ENCODE peak calls at places on chromosome 4, in five cellular contexts. Y is heart right ventricle, V is PC-9, I is lower lobe of right lung, D is GM12878. N is an unnamed sample. For H3K9me3 and H3K36me3, the result is how much of the 10 kb centered on the place peaks cover.

GRCh38 chr4:10013722-10014121 is 7.6 kb downstream of the SLC2A9 start:
- DNase-seq in Y (peak), V (peak), I (peak), D (no peak), N (peak)

GRCh38 chr4:7486101-7486500 is 51.4 kb upstream of the PSAPL1 start:
- DNase-seq in Y (no peak), V (no peak), I (no peak), D (no peak), N (no peak)

GRCh38 chr4:183438458-183439113 is 5.8 kb upstream of the CDKN2AIP start:
- DNase-seq in Y (no peak), V (peak), I (no peak), D (no peak), N (peak)

GRCh38 chr4:14168919-14169318 is 541.4 kb upstream of the BOD1L1 start:
- DNase-seq in Y (no peak), V (peak), I (no peak), D (peak), N (peak)

GRCh38 chr4:57270350-57270749 is 160.2 kb upstream of the IGFBP7 start:
- DNase-seq in Y (peak), V (no peak), I (no peak), D (no peak), N (no peak)

GRCh38 chr4:37561803-37562207 is 124.4 kb downstream of the RELL1 start:
- DNase-seq in Y (no peak), V (peak), I (no peak), D (peak), N (no peak)

GRCh38 chr4:3317011-3317655 is 24.3 kb downstream of the RGS12 start:
- DNase-seq in Y (no peak), V (no peak), I (no peak), D (no peak), N (peak)

GRCh38 chr4:24175707-24176106 is 285.9 kb upstream of the PPARGC1A start:
- DNase-seq in Y (no peak), V (no peak), I (no peak), D (no peak), N (no peak)

GRCh38 chr4:35520059-35520458 is 724.3 kb downstream of the ARAP2 start:
- DNase-seq in Y (no peak), V (peak), I (no peak), D (no peak), N (no peak)

GRCh38 chr4:122803788-122804208 is 22.8 kb upstream of the FGF2 start:
- DNase-seq in Y (peak), V (no peak), I (no peak), D (no peak), N (no peak)

GRCh38 chr4:139587452-139587851 is 31.4 kb upstream of the SETD7 start:
- DNase-seq in Y (no peak), V (no peak), I (no peak), D (no peak), N (no peak)

GRCh38 chr4:169416461-169416860 is 145.7 kb upstream of the SH3RF1 start:
- DNase-seq in Y (no peak), V (no peak), I (no peak), D (no peak), N (no peak)

GRCh38 chr4:131509521-131509920 is 1639.6 kb upstream of the PCDH10 start:
- DNase-seq in Y (no peak), V (no peak), I (no peak), D (no peak), N (no peak)

GRCh38 chr4:57318694-57319093 is 208.5 kb upstream of the IGFBP7 start:
- DNase-seq in Y (no peak), V (no peak), I (no peak), D (no peak), N (no peak)

GRCh38 chr4:137703225-137703624 is 170.9 kb upstream of the PCDH18 start:
- DNase-seq in Y (no peak), V (no peak), I (no peak), D (no peak), N (no peak)

GRCh38 chr4:18033111-18034085 is 11.8 kb upstream of the LCORL start:
- DNase-seq in Y (no peak), V (no peak), I (no peak), D (no peak), N (no peak)

GRCh38 chr4:161841759-161842158 is 322.0 kb downstream of the FSTL5 start:
- DNase-seq in Y (no peak), V (no peak), I (no peak), D (no peak), N (no peak)

GRCh38 chr4:123284166-123284565 is 112.4 kb upstream of the SPRY1 start:
- DNase-seq in Y (no peak), V (no peak), I (no peak), D (no peak), N (no peak)

GRCh38 chr4:175373031-175373430 is 439.0 kb downstream of the GPM6A start:
- DNase-seq in Y (no peak), V (no peak), I (no peak), D (no peak), N (no peak)

GRCh38 chr4:67879486-67879885 is 4.3 kb downstream of the TMPRSS11D start:
- DNase-seq in Y (no peak), V (no peak), I (no peak), D (no peak), N (no peak)

GRCh38 chr4:15244354-15244753 is 183.5 kb upstream of the C1QTNF7 start:
- DNase-seq in Y (no peak), V (peak), I (no peak), D (no peak), N (no peak)

GRCh38 chr4:88109123-88109864 is 49.1 kb downstream of the ABCG2 start:
- DNase-seq in Y (no peak), V (no peak), I (no peak), D (no peak), N (no peak)

GRCh38 chr4:183211533-183211932 is 108.5 kb downstream of the CLDN22 start:
- DNase-seq in Y (no peak), V (no peak), I (no peak), D (no peak), N (no peak)

GRCh38 chr4:37243061-37243460 is 1.5 kb upstream of the NWD2 start:
- DNase-seq in Y (no peak), V (no peak), I (no peak), D (no peak), N (no peak)

GRCh38 chr4:134708616-134709015 is 507.0 kb upstream of the PABPC4L start:
- DNase-seq in Y (no peak), V (no peak), I (no peak), D (no peak), N (no peak)

GRCh38 chr4:77538574-77539157 is 67.0 kb upstream of the CXCL13 start:
- DNase-seq in Y (no peak), V (peak), I (no peak), D (no peak), N (peak)

GRCh38 chr4:78937837-78938236 is 1.4 kb downstream of the PAQR3 start:
- DNase-seq in Y (no peak), V (no peak), I (no peak), D (no peak), N (no peak)

GRCh38 chr4:28709821-28710330 is 1849.2 kb downstream of the STIM2 start:
- DNase-seq in Y (no peak), V (no peak), I (no peak), D (no peak), N (no peak)
- H3K9me3 ChIP-seq in Y (under half), V (under half), I (under half), D (under half), N (under half)

GRCh38 chr4:114488301-114488982 is 110.2 kb upstream of the UGT8 start:
- DNase-seq in Y (no peak), V (no peak), I (no peak), D (no peak), N (no peak)

GRCh38 chr4:114495471-114495928 is 103.1 kb upstream of the UGT8 start:
- DNase-seq in Y (no peak), V (no peak), I (no peak), D (no peak), N (no peak)

GRCh38 chr4:114497116-114497515 is 101.5 kb upstream of the UGT8 start:
- DNase-seq in Y (no peak), V (no peak), I (no peak), D (no peak), N (no peak)

DNA sequence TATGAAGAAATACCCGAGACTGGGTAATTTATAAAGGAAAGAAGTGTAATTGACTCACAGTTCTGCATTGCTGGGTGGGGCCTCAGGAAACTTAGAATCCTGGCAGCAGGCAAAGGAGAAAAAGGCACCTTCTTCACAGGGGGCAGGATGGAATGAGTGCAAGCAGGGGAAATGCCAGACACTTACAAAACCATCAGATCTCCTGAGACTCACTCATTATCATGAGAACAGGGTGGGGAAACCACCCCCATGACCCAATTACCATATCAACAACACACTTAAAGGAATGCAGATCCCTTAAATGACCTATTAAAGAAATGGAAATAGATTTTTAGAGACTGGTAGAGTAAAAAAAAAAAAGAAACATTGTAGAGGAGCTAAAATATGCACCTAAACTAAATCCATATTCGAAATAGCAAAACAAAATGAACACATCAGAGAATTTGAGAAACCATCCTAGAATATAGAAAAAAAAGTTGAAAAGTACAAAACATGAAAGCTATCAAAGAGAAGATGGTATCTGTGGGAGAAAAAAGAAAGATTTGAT is 104.3 kb upstream of the UGT8 start:
- DNase-seq in Y (no peak), V (no peak), I (no peak), D (no peak), N (no peak)
- H3K27ac ChIP-seq in Y (no peak), V (no peak), I (no peak), D (no peak), N (no peak)

DNA sequence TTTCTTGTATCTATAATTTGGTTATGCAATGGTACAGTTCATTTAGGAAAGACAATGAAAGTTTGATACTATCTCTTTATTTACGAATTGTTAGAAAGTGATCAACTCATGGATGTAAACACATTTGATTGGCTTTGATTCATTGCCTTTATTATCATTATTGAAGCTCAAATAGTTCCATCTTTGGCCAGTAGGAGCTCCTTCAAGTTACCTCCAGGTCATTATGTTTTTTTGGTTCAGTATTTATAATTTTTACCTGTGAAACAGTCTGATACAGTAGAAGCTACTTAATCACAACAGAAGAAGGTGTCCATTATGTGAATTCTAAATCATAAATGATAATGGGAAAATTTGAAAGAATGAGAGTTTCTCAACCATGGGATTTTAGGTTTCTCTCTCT is 12.4 kb downstream of the NPY5R start:
- DNase-seq in Y (no peak), V (no peak), I (no peak), D (no peak), N (no peak)
- H3K36me3 ChIP-seq in Y (under half), V (under half), I (under half), D (under half), N (under half)

GRCh38 chr4:186798951-186799659 is 75.4 kb upstream of the FAT1 start:
- DNase-seq in Y (no peak), V (no peak), I (no peak), D (no peak), N (no peak)
- H3K9me3 ChIP-seq in Y (under half), V (under half), I (under half), D (under half), N (under half)

N was measured in colonic mucosa.